ENCODE peak calls at places on chromosomes 3 and 15, in five cellular contexts. S is stomach, T is coronary artery, O is body of pancreas, D is dorsolateral prefrontal cortex. K is an unnamed sample.

GRCh38 chr15:89321521-89322410 is 12.9 kb downstream of the POLG start:
- DNase-seq in S (peak), T (no peak), O (no peak), D (no peak), K (peak)

GRCh38 chr3:31858439-31858838 is 122.6 kb downstream of the OSBPL10 start:
- DNase-seq in S (no peak), T (no peak), O (no peak), D (no peak), K (no peak)

GRCh38 chr15:29805708-29806104 is 16.6 kb downstream of the TJP1 start:
- DNase-seq in S (no peak), T (no peak), O (no peak), D (no peak), K (no peak)

GRCh38 chr15:78306176-78306774 is 6.9 kb upstream of the SKIC8 start:
- DNase-seq in S (no peak), T (no peak), O (no peak), D (no peak), K (peak)

GRCh38 chr15:40332138-40332781 is 8.5 kb downstream of the CCDC9B start:
- DNase-seq in S (no peak), T (no peak), O (no peak), D (no peak), K (no peak)

GRCh38 chr15:94670436-94671034 is 439.2 kb downstream of the MCTP2 start:
- DNase-seq in S (no peak), T (no peak), O (no peak), D (no peak), K (peak)

GRCh38 chr3:133895208-133896001 is at the start of gene RAB6B:
- DNase-seq in S (no peak), T (no peak), O (peak), D (peak), K (peak)

GRCh38 chr15:67472957-67473356 is 48.0 kb upstream of the C15orf61 start:
- DNase-seq in S (no peak), T (no peak), O (no peak), D (no peak), K (peak)

GRCh38 chr3:61669676-61670299 is 108.4 kb downstream of the PTPRG start:
- DNase-seq in S (no peak), T (no peak), O (no peak), D (no peak), K (no peak)

GRCh38 chr15:52673734-52674133 is 5.5 kb downstream of the ATOSA start:
- DNase-seq in S (no peak), T (no peak), O (no peak), D (no peak), K (no peak)

GRCh38 chr3:23735575-23736326 is 70.0 kb upstream of the UBE2E1 start:
- DNase-seq in S (no peak), T (no peak), O (peak), D (no peak), K (no peak)

GRCh38 chr15:93007994-93008393 is 81.0 kb downstream of the RGMA start:
- DNase-seq in S (no peak), T (no peak), O (no peak), D (no peak), K (no peak)

GRCh38 chr3:49805367-49805782 is 2.3 kb downstream of the INKA1 start:
- DNase-seq in S (peak), T (peak), O (peak), D (peak), K (peak)

GRCh38 chr3:141439589-141439988 is 47.2 kb upstream of the RASA2 start:
- DNase-seq in S (no peak), T (no peak), O (no peak), D (no peak), K (no peak)

GRCh38 chr3:174620138-174620537 is 239.0 kb upstream of the NAALADL2 start:
- DNase-seq in S (no peak), T (no peak), O (no peak), D (no peak), K (peak)

GRCh38 chr3:11362600-11362999 is 90.4 kb downstream of the ATG7 start:
- DNase-seq in S (no peak), T (no peak), O (no peak), D (no peak), K (peak)

GRCh38 chr15:43127752-43128151 is 5.6 kb upstream of the TMEM62 start:
- DNase-seq in S (no peak), T (no peak), O (no peak), D (no peak), K (no peak)

GRCh38 chr15:60798821-60799220 is 319.9 kb upstream of the ICE2 start:
- DNase-seq in S (no peak), T (no peak), O (no peak), D (no peak), K (peak)

GRCh38 chr15:72169236-72169920 is 28.2 kb downstream of the GRAMD2A start:
- DNase-seq in S (peak), T (no peak), O (no peak), D (no peak), K (no peak)

GRCh38 chr15:62464705-62465104 is 299.6 kb upstream of the C2CD4B start:
- DNase-seq in S (no peak), T (no peak), O (no peak), D (no peak), K (peak)

GRCh38 chr15:66147440-66147839 is 106.1 kb downstream of the MEGF11 start:
- DNase-seq in S (no peak), T (no peak), O (no peak), D (no peak), K (no peak)

GRCh38 chr15:65307978-65308377 is 3.5 kb downstream of the RNU5B-1 start:
- DNase-seq in S (no peak), T (no peak), O (no peak), D (no peak), K (no peak)

GRCh38 chr3:132723024-132723462 is 834 bp upstream of the NPHP3 start:
- DNase-seq in S (no peak), T (no peak), O (no peak), D (no peak), K (peak)

GRCh38 chr3:8996681-8997121 is 33.4 kb upstream of the RAD18 start:
- DNase-seq in S (peak), T (peak), O (peak), D (peak), K (peak)

GRCh38 chr3:111794701-111795100 is 64.4 kb upstream of the PHLDB2 start:
- DNase-seq in S (no peak), T (no peak), O (no peak), D (no peak), K (peak)

GRCh38 chr3:197026481-197026866 is 3.1 kb downstream of the MELTF start:
- DNase-seq in S (no peak), T (no peak), O (no peak), D (no peak), K (no peak)

GRCh38 chr3:65024148-65024547 is 336.3 kb upstream of the ADAMTS9 start:
- DNase-seq in S (no peak), T (no peak), O (no peak), D (no peak), K (no peak)

GRCh38 chr3:38548154-38548931 is 52.2 kb downstream of the EXOG start:
- DNase-seq in S (no peak), T (no peak), O (no peak), D (no peak), K (no peak)

DNA sequence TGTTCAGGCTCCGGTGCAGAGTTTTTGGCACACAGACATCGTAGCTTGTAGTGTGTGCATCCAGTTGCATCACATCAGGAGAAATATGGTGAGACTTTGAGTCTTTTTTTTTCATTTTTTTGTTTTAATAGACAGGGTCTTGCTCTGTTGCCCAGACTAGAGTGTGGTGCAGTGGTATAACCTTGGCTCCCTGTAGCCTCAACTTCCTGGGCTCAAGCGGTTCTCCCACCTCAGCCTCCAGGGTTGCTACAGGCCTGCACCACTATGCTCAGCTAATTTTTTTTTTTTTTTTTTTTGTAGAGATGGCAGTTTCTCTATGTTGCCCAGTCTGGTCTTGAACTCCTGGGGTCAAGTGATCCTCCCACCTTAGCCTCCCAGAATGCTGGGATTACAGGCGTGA is 51.1 kb upstream of the TEX264 start:
- DNase-seq in S (no peak), T (no peak), O (no peak), D (no peak), K (no peak)
- H3K4me3 ChIP-seq in S (no peak), T (no peak), O (no peak), D (no peak), K (no peak)

DNA sequence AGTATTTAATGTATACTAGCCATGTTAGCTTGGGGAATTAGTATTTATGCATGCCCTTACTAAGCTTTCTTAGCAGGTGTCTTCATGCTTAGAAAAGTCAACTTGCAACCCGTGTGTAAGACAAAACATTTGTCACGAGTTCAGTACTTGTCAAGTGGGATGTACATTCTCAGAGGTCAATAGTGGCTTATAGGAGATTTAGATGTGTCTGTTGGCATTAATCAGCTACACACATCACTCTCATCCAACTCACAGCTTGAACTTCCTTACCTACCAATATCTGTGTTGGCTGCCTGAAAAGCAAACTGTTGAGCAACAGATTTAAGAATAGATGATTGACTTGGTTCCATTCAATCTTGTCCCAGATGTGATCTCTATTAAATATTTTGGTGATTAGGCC is 109.5 kb downstream of the ROBO2 start:
- DNase-seq in S (no peak), T (no peak), O (no peak), D (no peak), K (no peak)
- H3K4me3 ChIP-seq in S (no peak), T (no peak), O (no peak), D (no peak), K (no peak)

GRCh38 chr3:48597408-48597800 is 2.3 kb upstream of the COL7A1 start:
- DNase-seq in S (no peak), T (no peak), O (no peak), D (no peak), K (no peak)

GRCh38 chr3:48598323-48599076 is 3.4 kb upstream of the COL7A1 start:
- DNase-seq in S (no peak), T (peak), O (no peak), D (no peak), K (peak)

GRCh38 chr3:48599509-48600285 is 4.6 kb upstream of the COL7A1 start:
- DNase-seq in S (no peak), T (no peak), O (no peak), D (no peak), K (no peak)

GRCh38 chr3:48600711-48601621 is 5.8 kb upstream of the COL7A1 start:
- DNase-seq in S (no peak), T (no peak), O (no peak), D (no peak), K (no peak)

GRCh38 chr3:48599077-48599501 is 4.0 kb upstream of the COL7A1 start:
- DNase-seq in S (no peak), T (no peak), O (no peak), D (no peak), K (no peak)
- H3K4me3 ChIP-seq in S (no peak), T (peak), O (no peak), D (no peak), K (peak)

GRCh38 chr15:41559489-41560177 is 621 bp downstream of the TYRO3 start:
- DNase-seq in S (no peak), T (no peak), O (peak), D (peak), K (peak)
- H3K4me3 ChIP-seq in S (peak), T (peak), O (peak), D (peak), K (peak)

DNA sequence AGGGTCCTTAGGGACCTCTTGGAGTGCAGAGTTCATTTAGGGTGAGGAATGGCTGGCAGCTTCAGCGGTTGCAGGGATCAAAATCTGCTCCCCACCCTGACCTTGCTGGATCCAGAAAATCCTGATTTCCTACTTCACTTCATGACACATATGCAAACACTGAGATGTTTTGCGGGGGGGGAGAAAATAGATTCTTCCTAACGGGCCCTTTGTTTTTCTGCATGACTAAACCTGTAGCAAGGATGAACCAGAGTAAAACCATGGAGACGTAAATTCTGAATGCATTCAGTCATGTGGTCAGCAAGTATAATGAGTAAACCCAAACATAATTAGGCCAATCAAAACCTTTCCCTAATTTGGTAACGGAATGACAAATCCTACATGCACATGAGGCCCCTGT is 20.0 kb upstream of the RBP1 start:
- DNase-seq in S (no peak), T (no peak), O (no peak), D (no peak), K (peak)
- H3K4me3 ChIP-seq in S (no peak), T (no peak), O (no peak), D (no peak), K (no peak)